ENCODE peak calls at places on chromosome 5, in ten cellular contexts. M, B, U, Z, A, O, K, H, L and E are unnamed samples.

GRCh38 chr5:110726249-110727024 is at the start of gene TMEM232:
- DNase-seq in K (peak; percentile 53), U (peak; percentile 80), H (peak; percentile 68), L (no peak), O (peak; percentile 75), B (peak; percentile 71), Z (peak; percentile 17), A (peak; percentile 73), M (peak; percentile 21), E (peak; percentile 51)

GRCh38 chr5:82859439-82860140 is 217.6 kb downstream of the TMEM167A start:
- DNase-seq in K (peak; percentile 4), B (no peak), L (no peak), A (no peak), O (no peak), H (no peak), M (no peak), U (no peak), Z (no peak), E (no peak)

GRCh38 chr5:154473581-154474266 is 4.3 kb downstream of the HAND1 start:
- DNase-seq in K (no peak), M (no peak), L (no peak), H (no peak), A (no peak), O (no peak), B (no peak), U (no peak), Z (no peak), E (no peak)

GRCh38 chr5:100131161-100131560 is 404.0 kb upstream of the FAM174A start:
- DNase-seq in M (no peak), A (no peak), H (no peak), O (no peak), L (no peak), K (no peak), B (no peak), U (no peak), Z (no peak), E (no peak)

GRCh38 chr5:154287136-154287535 is 96.6 kb downstream of the GALNT10 start:
- DNase-seq in A (no peak), B (peak; percentile 24), K (peak; percentile 72), Z (no peak), L (no peak), M (peak; percentile 68), H (peak; percentile 23), U (peak; percentile 84), O (no peak), E (no peak)

GRCh38 chr5:103434057-103434456 is 128.5 kb downstream of the NUDT12 start:
- DNase-seq in K (no peak), Z (no peak), O (no peak), U (no peak), A (no peak), M (no peak), L (no peak), B (no peak), H (no peak), E (no peak)

GRCh38 chr5:173056783-173057061 is 570 bp downstream of the CREBRF start:
- DNase-seq in O (no peak), M (peak; percentile 61), A (no peak), L (no peak), Z (no peak), K (no peak), B (no peak), H (no peak), U (no peak), E (no peak)

GRCh38 chr5:169745441-169746146 is 108.5 kb downstream of the DOCK2 start:
- DNase-seq in H (no peak), A (no peak), Z (no peak), B (no peak), U (peak; percentile 47), L (no peak), M (no peak), K (peak; percentile 48), O (no peak), E (peak; percentile 28)

GRCh38 chr5:14183187-14183939 is 40.2 kb downstream of the TRIO start:
- DNase-seq in L (no peak), U (peak; percentile 56), O (no peak), M (no peak), A (no peak), H (no peak), B (no peak), K (peak; percentile 53), Z (no peak), E (no peak)

GRCh38 chr5:14185336-14186131 is 42.4 kb downstream of the TRIO start:
- DNase-seq in B (no peak), A (no peak), H (no peak), Z (no peak), U (peak; percentile 92), K (peak; percentile 69), L (no peak), M (peak; percentile 51), O (no peak), E (no peak)

GRCh38 chr5:14182761-14183160 is 39.6 kb downstream of the TRIO start:
- DNase-seq in M (no peak), O (no peak), H (no peak), A (no peak), K (no peak), U (no peak), Z (no peak), B (no peak), L (no peak), E (no peak)

GRCh38 chr5:14184725-14185124 is 41.6 kb downstream of the TRIO start:
- DNase-seq in O (no peak), Z (no peak), H (no peak), A (no peak), K (peak; percentile 55), M (no peak), U (peak; percentile 86), B (no peak), L (no peak), E (no peak)

DNA sequence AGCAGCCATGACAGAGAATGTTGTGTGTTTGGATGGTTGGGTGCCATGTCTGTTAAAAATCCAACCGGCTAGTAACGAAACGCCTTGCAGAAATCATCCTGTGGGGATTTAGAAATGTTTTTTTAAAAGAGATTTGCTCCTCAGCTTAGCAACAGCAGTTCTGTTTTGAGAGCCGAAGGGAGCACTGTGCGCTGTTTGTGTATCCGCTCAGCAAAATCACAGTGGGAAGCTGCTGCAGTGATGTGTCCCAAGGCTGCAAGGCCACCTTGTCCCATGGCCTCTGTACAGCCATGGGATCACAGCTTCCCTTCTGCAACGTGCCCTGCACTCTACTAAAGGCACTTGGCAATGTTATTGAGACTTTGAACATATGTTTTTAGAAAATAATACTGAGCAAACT is 40.9 kb downstream of the TRIO start:
- DNase-seq in Z (no peak), M (no peak), U (peak; percentile 58), O (no peak), H (no peak), B (no peak), A (no peak), L (no peak), K (no peak), E (no peak)
- H3K4me3 ChIP-seq in Z (no peak overlapping the region), M (no peak overlapping the region), U (no peak overlapping the region), O (no peak overlapping the region), H (no peak overlapping the region), B (no peak overlapping the region), A (no peak overlapping the region), L (no peak overlapping the region), K (peak overlapping the region; percentile 75), E (peak overlapping the region; percentile 18)

GRCh38 chr5:96434201-96434645 is 1.2 kb upstream of the PCSK1 start:
- DNase-seq in A (peak; percentile 53), B (peak; percentile 71), K (peak; percentile 90), H (peak; percentile 69), O (peak; percentile 89), L (no peak), Z (peak; percentile 31), U (peak; percentile 77), M (peak; percentile 36), E (peak; percentile 75)

GRCh38 chr5:96432245-96433065 is 593 bp downstream of the PCSK1 start:
- DNase-seq in Z (no peak), H (no peak), A (no peak), O (peak; percentile 69), B (peak; percentile 13), M (no peak), L (no peak), U (no peak), K (no peak), E (no peak)

GRCh38 chr5:96433066-96433447 is at the start of gene PCSK1:
- DNase-seq in L (no peak), H (no peak), Z (no peak), U (no peak), K (no peak), M (no peak), O (peak; percentile 44), A (no peak), B (no peak), E (no peak)

GRCh38 chr5:96427823-96428222 is 5.2 kb downstream of the PCSK1 start:
- DNase-seq in Z (no peak), A (no peak), M (no peak), O (peak; percentile 27), K (peak; percentile 23), U (peak; percentile 49), H (no peak), L (no peak), B (no peak), E (no peak)

DNA sequence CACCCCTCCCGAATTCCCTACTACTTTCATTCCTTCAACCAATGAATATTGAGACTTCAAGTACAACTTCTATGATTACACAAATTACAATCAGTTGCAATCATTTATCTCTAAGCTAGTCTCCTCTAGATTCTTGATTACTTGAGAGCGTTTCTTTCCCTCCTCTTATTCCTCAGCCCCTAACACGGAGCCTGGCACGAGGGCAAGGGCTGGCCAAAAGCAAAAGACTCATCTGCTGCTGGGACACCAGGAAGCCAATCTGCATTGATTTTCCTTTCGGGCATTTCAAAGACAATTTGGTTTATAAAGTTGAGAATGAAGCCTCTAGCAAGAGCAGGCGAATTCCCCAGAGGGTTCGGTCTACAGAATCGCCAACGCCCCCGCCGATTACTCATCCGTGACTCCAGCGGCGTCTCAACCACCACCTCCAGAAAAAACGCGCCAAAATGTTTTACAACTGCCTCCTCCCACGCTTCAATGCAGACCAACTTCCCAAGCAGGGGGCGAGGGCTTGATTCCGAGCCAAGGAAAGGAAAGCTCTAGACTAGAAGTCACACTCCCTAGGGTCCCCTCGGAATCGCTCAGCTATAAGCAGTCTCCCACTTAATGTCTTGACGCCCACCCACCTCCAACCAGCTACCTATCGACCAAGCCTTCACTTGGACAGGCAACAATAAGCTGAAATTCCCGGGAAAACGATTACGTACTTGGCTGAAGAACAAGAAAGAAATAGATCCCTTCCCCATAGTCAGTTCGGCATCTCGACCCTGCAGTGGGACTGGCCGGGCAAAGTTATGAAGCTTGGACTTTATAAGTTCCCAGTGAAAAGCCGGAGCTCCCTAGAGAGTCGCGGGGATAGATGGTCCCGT is 1.4 kb downstream of the PCSK1 start:
- DNase-seq in H (peak; percentile 10), L (no peak), U (peak; percentile 79), A (no peak), O (peak; percentile 87), K (no peak), Z (no peak), B (peak; percentile 40), M (no peak), E (peak; percentile 25)
- H3K4me3 ChIP-seq in H (peak overlapping the region; percentile 11), L (peak overlapping the region; percentile 28), U (no peak overlapping the region), A (no peak overlapping the region), O (peak overlapping the region; percentile 44), K (peak overlapping the region; percentile 80), Z (no peak overlapping the region), B (peak overlapping the region; percentile 10), M (no peak overlapping the region), E (no peak overlapping the region)

GRCh38 chr5:1489754-1490153 is 34.0 kb downstream of the LPCAT1 start:
- DNase-seq in B (no peak), M (no peak), H (no peak), O (no peak), L (no peak), K (no peak), A (no peak), Z (no peak), U (no peak), E (no peak)
- H3K4me3 ChIP-seq in B (no peak overlapping the region), M (no peak overlapping the region), H (no peak overlapping the region), O (no peak overlapping the region), L (no peak overlapping the region), K (no peak overlapping the region), A (no peak overlapping the region), Z (no peak overlapping the region), U (no peak overlapping the region), E (no peak overlapping the region)

GRCh38 chr5:140881889-140882590 is at the start of gene PCDHA13:
- DNase-seq in O (peak; percentile 90), U (peak; percentile 42), Z (no peak), B (no peak), K (peak; percentile 0), L (no peak), H (no peak), M (no peak), A (peak; percentile 22), E (no peak)

GRCh38 chr5:140883927-140884697 is 2.2 kb downstream of the PCDHA13 start:
- DNase-seq in L (no peak), A (no peak), M (no peak), H (no peak), Z (no peak), B (no peak), U (no peak), O (no peak), K (no peak), E (no peak)

GRCh38 chr5:140877262-140877581 is 2.1 kb downstream of the PCDHA12 start:
- DNase-seq in L (no peak), K (no peak), M (no peak), B (no peak), O (no peak), A (peak; percentile 41), H (no peak), U (no peak), Z (no peak), E (no peak)

GRCh38 chr5:140883373-140883772 is 1.4 kb downstream of the PCDHA13 start:
- DNase-seq in B (no peak), K (no peak), O (no peak), Z (no peak), H (no peak), L (no peak), A (no peak), U (no peak), M (no peak), E (no peak)

GRCh38 chr5:140882591-140882899 is 621 bp downstream of the PCDHA13 start:
- DNase-seq in M (peak; percentile 38), O (peak; percentile 89), H (no peak), L (no peak), A (no peak), K (peak; percentile 0), U (peak; percentile 13), B (no peak), Z (no peak), E (no peak)
- H3K4me3 ChIP-seq in M (no peak overlapping the region), O (peak overlapping the region; percentile 51), H (no peak overlapping the region), L (no peak overlapping the region), A (no peak overlapping the region), K (peak overlapping the region; percentile 48), U (no peak overlapping the region), B (no peak overlapping the region), Z (no peak overlapping the region), E (no peak overlapping the region)